ENCODE peak calls at places on chromosomes 2 and 18, in six cellular contexts. One of them, this sample, is unnamed.

GRCh38 chr2:167147254-167147941 is 259.1 kb downstream of the XIRP2 start:
- DNase-seq in mucosa of descending colon: no peak
- DNase-seq in astrocyte of the spinal cord: no peak
- DNase-seq in GM12865: no peak
- DNase-seq in body of pancreas: peak
- DNase-seq in psoas muscle: no peak
- DNase-seq in this sample: no peak

GRCh38 chr2:73033766-73034381 is 37.6 kb downstream of the SFXN5 start:
- DNase-seq in mucosa of descending colon: no peak
- DNase-seq in astrocyte of the spinal cord: no peak
- DNase-seq in GM12865: no peak
- DNase-seq in body of pancreas: peak
- DNase-seq in psoas muscle: no peak
- DNase-seq in this sample: no peak

GRCh38 chr2:37566517-37566961 is 104.9 kb downstream of the CDC42EP3 start:
- DNase-seq in mucosa of descending colon: no peak
- DNase-seq in astrocyte of the spinal cord: peak
- DNase-seq in GM12865: no peak
- DNase-seq in body of pancreas: no peak
- DNase-seq in psoas muscle: peak
- DNase-seq in this sample: no peak

GRCh38 chr18:9827211-9827855 is 58.4 kb upstream of the TXNDC2 start:
- DNase-seq in mucosa of descending colon: no peak
- DNase-seq in astrocyte of the spinal cord: no peak
- DNase-seq in GM12865: no peak
- DNase-seq in body of pancreas: no peak
- DNase-seq in psoas muscle: no peak
- DNase-seq in this sample: peak

GRCh38 chr2:226717719-226718118 is 81.9 kb downstream of the IRS1 start:
- DNase-seq in mucosa of descending colon: no peak
- DNase-seq in astrocyte of the spinal cord: no peak
- DNase-seq in GM12865: no peak
- DNase-seq in body of pancreas: no peak
- DNase-seq in psoas muscle: no peak
- DNase-seq in this sample: no peak

GRCh38 chr2:167440382-167440781 is 552.1 kb downstream of the XIRP2 start:
- DNase-seq in mucosa of descending colon: no peak
- DNase-seq in astrocyte of the spinal cord: no peak
- DNase-seq in GM12865: no peak
- DNase-seq in body of pancreas: no peak
- DNase-seq in psoas muscle: no peak
- DNase-seq in this sample: no peak

GRCh38 chr2:19575618-19576017 is 217.2 kb upstream of the OSR1 start:
- DNase-seq in mucosa of descending colon: no peak
- DNase-seq in astrocyte of the spinal cord: peak
- DNase-seq in GM12865: no peak
- DNase-seq in body of pancreas: no peak
- DNase-seq in psoas muscle: no peak
- DNase-seq in this sample: no peak

GRCh38 chr18:10927980-10928605 is 221.3 kb downstream of the PIEZO2 start:
- DNase-seq in mucosa of descending colon: no peak
- DNase-seq in astrocyte of the spinal cord: peak
- DNase-seq in GM12865: peak
- DNase-seq in body of pancreas: no peak
- DNase-seq in psoas muscle: no peak
- DNase-seq in this sample: no peak

GRCh38 chr2:174183076-174183475 is 65.3 kb downstream of the OLA1 start:
- DNase-seq in mucosa of descending colon: no peak
- DNase-seq in astrocyte of the spinal cord: no peak
- DNase-seq in GM12865: no peak
- DNase-seq in body of pancreas: no peak
- DNase-seq in psoas muscle: no peak
- DNase-seq in this sample: no peak

GRCh38 chr2:6820236-6820635 is 45.5 kb downstream of the CMPK2 start:
- DNase-seq in mucosa of descending colon: no peak
- DNase-seq in astrocyte of the spinal cord: no peak
- DNase-seq in GM12865: no peak
- DNase-seq in body of pancreas: no peak
- DNase-seq in psoas muscle: no peak
- DNase-seq in this sample: no peak

GRCh38 chr18:13110559-13110958 is 108.0 kb upstream of the LDLRAD4 start:
- DNase-seq in mucosa of descending colon: no peak
- DNase-seq in astrocyte of the spinal cord: no peak
- DNase-seq in GM12865: no peak
- DNase-seq in body of pancreas: peak
- DNase-seq in psoas muscle: no peak
- DNase-seq in this sample: no peak

GRCh38 chr2:43154685-43155084 is 71.7 kb downstream of the ZFP36L2 start:
- DNase-seq in mucosa of descending colon: peak
- DNase-seq in astrocyte of the spinal cord: no peak
- DNase-seq in GM12865: no peak
- DNase-seq in body of pancreas: no peak
- DNase-seq in psoas muscle: no peak
- DNase-seq in this sample: no peak

GRCh38 chr2:205073433-205074020 is 528.3 kb downstream of the PARD3B start:
- DNase-seq in mucosa of descending colon: no peak
- DNase-seq in astrocyte of the spinal cord: no peak
- DNase-seq in GM12865: no peak
- DNase-seq in body of pancreas: no peak
- DNase-seq in psoas muscle: no peak
- DNase-seq in this sample: no peak

GRCh38 chr2:185567196-185567595 is 171.4 kb upstream of the FSIP2 start:
- DNase-seq in mucosa of descending colon: no peak
- DNase-seq in astrocyte of the spinal cord: no peak
- DNase-seq in GM12865: no peak
- DNase-seq in body of pancreas: no peak
- DNase-seq in psoas muscle: no peak
- DNase-seq in this sample: no peak

GRCh38 chr2:130345611-130346010 is 2.9 kb downstream of the IMP4 start:
- DNase-seq in mucosa of descending colon: no peak
- DNase-seq in astrocyte of the spinal cord: no peak
- DNase-seq in GM12865: no peak
- DNase-seq in body of pancreas: no peak
- DNase-seq in psoas muscle: no peak
- DNase-seq in this sample: no peak

GRCh38 chr2:109663721-109664120 is 49.6 kb downstream of the SOWAHC start:
- DNase-seq in mucosa of descending colon: peak
- DNase-seq in astrocyte of the spinal cord: peak
- DNase-seq in GM12865: no peak
- DNase-seq in body of pancreas: peak
- DNase-seq in psoas muscle: peak
- DNase-seq in this sample: peak

GRCh38 chr2:201484805-201485204 is 33.3 kb downstream of the STRADB start:
- DNase-seq in mucosa of descending colon: no peak
- DNase-seq in astrocyte of the spinal cord: no peak
- DNase-seq in GM12865: no peak
- DNase-seq in body of pancreas: no peak
- DNase-seq in psoas muscle: no peak
- DNase-seq in this sample: no peak

GRCh38 chr2:161426788-161427412 is 10.8 kb downstream of the TBR1 start:
- DNase-seq in mucosa of descending colon: peak
- DNase-seq in astrocyte of the spinal cord: peak
- DNase-seq in GM12865: no peak
- DNase-seq in body of pancreas: no peak
- DNase-seq in psoas muscle: no peak
- DNase-seq in this sample: no peak

GRCh38 chr2:17894005-17894404 is 15.5 kb downstream of the KCNS3 start:
- DNase-seq in mucosa of descending colon: no peak
- DNase-seq in astrocyte of the spinal cord: no peak
- DNase-seq in GM12865: no peak
- DNase-seq in body of pancreas: no peak
- DNase-seq in psoas muscle: no peak
- DNase-seq in this sample: no peak

GRCh38 chr18:7545734-7546133 is 21.4 kb upstream of the PTPRM start:
- DNase-seq in mucosa of descending colon: no peak
- DNase-seq in astrocyte of the spinal cord: no peak
- DNase-seq in GM12865: no peak
- DNase-seq in body of pancreas: no peak
- DNase-seq in psoas muscle: no peak
- DNase-seq in this sample: no peak

DNA sequence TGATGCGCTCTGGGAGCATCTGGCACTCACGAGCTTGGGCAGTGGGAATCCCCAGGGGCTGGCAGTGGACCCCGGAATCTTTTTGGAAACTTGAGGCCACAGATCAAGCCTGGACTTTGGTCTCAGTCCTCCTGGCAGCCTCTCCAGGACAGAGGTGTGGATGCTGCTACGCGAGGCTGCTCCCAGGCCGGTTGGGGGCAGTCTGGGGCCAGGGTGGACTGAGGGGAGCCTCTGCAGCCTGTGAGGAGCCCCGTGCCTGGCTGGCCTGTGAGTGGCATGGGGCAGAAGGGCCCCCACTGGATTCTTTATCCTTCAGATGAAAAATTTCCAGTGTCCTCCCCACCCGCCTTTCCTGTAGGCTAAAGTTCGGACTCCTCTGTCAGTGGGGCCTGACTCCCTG is 12.7 kb upstream of the DES start:
- DNase-seq in mucosa of descending colon: no peak
- DNase-seq in astrocyte of the spinal cord: no peak
- DNase-seq in GM12865: no peak
- DNase-seq in body of pancreas: no peak
- DNase-seq in psoas muscle: peak
- DNase-seq in this sample: no peak
- TF ChIP-seq CTCF in mucosa of descending colon: no peak
- TF ChIP-seq CTCF in astrocyte of the spinal cord: peak
- TF ChIP-seq CTCF in GM12865: no peak
- TF ChIP-seq CTCF in body of pancreas: no peak
- TF ChIP-seq CTCF in psoas muscle: peak
- TF ChIP-seq CTCF in this sample: no peak

GRCh38 chr2:66683599-66683998 is 248.7 kb downstream of the MEIS1 start:
- DNase-seq in mucosa of descending colon: peak
- DNase-seq in astrocyte of the spinal cord: no peak
- DNase-seq in GM12865: no peak
- DNase-seq in body of pancreas: peak
- DNase-seq in psoas muscle: no peak
- DNase-seq in this sample: no peak

GRCh38 chr2:66683068-66683467 is 248.1 kb downstream of the MEIS1 start:
- DNase-seq in mucosa of descending colon: no peak
- DNase-seq in astrocyte of the spinal cord: no peak
- DNase-seq in GM12865: no peak
- DNase-seq in body of pancreas: peak
- DNase-seq in psoas muscle: no peak
- DNase-seq in this sample: no peak

GRCh38 chr2:66679422-66679821 is 244.5 kb downstream of the MEIS1 start:
- DNase-seq in mucosa of descending colon: no peak
- DNase-seq in astrocyte of the spinal cord: no peak
- DNase-seq in GM12865: no peak
- DNase-seq in body of pancreas: no peak
- DNase-seq in psoas muscle: no peak
- DNase-seq in this sample: no peak

GRCh38 chr2:66684289-66684688 is 249.4 kb downstream of the MEIS1 start:
- DNase-seq in mucosa of descending colon: no peak
- DNase-seq in astrocyte of the spinal cord: no peak
- DNase-seq in GM12865: no peak
- DNase-seq in body of pancreas: no peak
- DNase-seq in psoas muscle: no peak
- DNase-seq in this sample: no peak

DNA sequence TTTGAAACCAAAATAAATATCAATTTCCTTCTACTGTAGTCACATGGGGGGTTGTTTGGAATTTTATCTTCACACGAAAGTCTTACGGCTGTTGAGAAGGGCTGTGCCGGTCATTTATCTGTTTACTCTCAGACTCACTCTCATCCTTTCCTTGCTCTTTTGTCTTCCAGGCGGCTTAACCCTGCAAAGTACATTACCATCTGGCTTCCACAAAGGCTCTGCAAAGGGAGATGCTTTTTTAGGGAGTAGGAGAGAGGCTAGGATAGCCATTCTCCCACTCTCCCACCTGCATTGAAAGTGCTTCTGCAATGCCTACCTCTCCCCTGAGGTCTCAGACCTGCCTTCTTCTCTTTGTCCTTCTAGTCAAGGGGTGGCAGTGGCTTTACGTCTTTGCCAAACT is 247.6 kb downstream of the MEIS1 start:
- DNase-seq in mucosa of descending colon: no peak
- DNase-seq in astrocyte of the spinal cord: no peak
- DNase-seq in GM12865: no peak
- DNase-seq in body of pancreas: no peak
- DNase-seq in psoas muscle: no peak
- DNase-seq in this sample: no peak
- TF ChIP-seq CTCF in mucosa of descending colon: no peak
- TF ChIP-seq CTCF in astrocyte of the spinal cord: no peak
- TF ChIP-seq CTCF in GM12865: no peak
- TF ChIP-seq CTCF in body of pancreas: no peak
- TF ChIP-seq CTCF in psoas muscle: no peak
- TF ChIP-seq CTCF in this sample: no peak

GRCh38 chr2:24022975-24023575 is 13.2 kb downstream of the MFSD2B start:
- DNase-seq in mucosa of descending colon: no peak
- DNase-seq in astrocyte of the spinal cord: no peak
- DNase-seq in GM12865: no peak
- DNase-seq in body of pancreas: no peak
- DNase-seq in psoas muscle: no peak
- DNase-seq in this sample: no peak

GRCh38 chr2:24022324-24022974 is 12.6 kb downstream of the MFSD2B start:
- DNase-seq in mucosa of descending colon: no peak
- DNase-seq in astrocyte of the spinal cord: no peak
- DNase-seq in GM12865: no peak
- DNase-seq in body of pancreas: no peak
- DNase-seq in psoas muscle: no peak
- DNase-seq in this sample: no peak

GRCh38 chr2:24025264-24025663 is 15.4 kb downstream of the MFSD2B start:
- DNase-seq in mucosa of descending colon: no peak
- DNase-seq in astrocyte of the spinal cord: no peak
- DNase-seq in GM12865: no peak
- DNase-seq in body of pancreas: no peak
- DNase-seq in psoas muscle: no peak
- DNase-seq in this sample: no peak

GRCh38 chr2:24026233-24026632 is 16.3 kb downstream of the MFSD2B start:
- DNase-seq in mucosa of descending colon: no peak
- DNase-seq in astrocyte of the spinal cord: no peak
- DNase-seq in GM12865: no peak
- DNase-seq in body of pancreas: no peak
- DNase-seq in psoas muscle: no peak
- DNase-seq in this sample: no peak

GRCh38 chr2:24024018-24024417 is 14.1 kb downstream of the MFSD2B start:
- DNase-seq in mucosa of descending colon: no peak
- DNase-seq in astrocyte of the spinal cord: peak
- DNase-seq in GM12865: no peak
- DNase-seq in body of pancreas: no peak
- DNase-seq in psoas muscle: no peak
- DNase-seq in this sample: no peak
- TF ChIP-seq CTCF in mucosa of descending colon: no peak
- TF ChIP-seq CTCF in astrocyte of the spinal cord: peak
- TF ChIP-seq CTCF in GM12865: no peak
- TF ChIP-seq CTCF in body of pancreas: no peak
- TF ChIP-seq CTCF in psoas muscle: no peak
- TF ChIP-seq CTCF in this sample: no peak

DNA sequence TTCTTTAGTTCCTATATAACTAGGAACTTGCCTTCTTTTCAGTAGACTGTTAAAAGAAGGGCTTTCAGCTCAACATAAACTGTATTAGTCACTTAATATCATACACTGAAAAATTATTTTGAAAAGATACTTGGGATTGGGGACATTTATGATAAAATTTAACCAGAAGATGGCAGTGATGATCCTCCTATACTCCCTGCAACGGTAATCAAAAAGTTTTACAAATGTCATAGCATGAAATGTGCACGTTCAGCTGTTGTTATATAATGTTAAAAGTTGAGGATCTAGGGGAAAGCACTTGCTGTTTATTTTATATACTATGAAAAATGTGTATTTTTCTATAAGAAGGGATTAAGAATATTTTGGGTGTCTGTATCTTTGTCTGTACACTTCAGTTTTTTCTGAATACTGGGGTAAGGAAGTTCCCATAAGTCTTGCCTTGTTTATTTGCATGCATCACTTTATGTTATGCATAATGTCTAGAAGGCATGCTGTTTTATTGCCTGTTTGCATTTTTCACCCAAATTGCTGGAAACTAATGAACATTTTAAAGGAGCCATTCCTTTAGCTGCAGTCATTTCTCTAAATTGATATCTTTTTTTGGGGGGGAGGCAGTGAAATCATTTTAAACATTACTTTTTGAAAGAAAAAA is 19.0 kb downstream of the DYNC1I2 start:
- DNase-seq in mucosa of descending colon: no peak
- DNase-seq in astrocyte of the spinal cord: peak
- DNase-seq in GM12865: peak
- DNase-seq in body of pancreas: no peak
- DNase-seq in psoas muscle: no peak
- DNase-seq in this sample: no peak
- TF ChIP-seq CTCF in mucosa of descending colon: no peak
- TF ChIP-seq CTCF in astrocyte of the spinal cord: peak
- TF ChIP-seq CTCF in GM12865: no peak
- TF ChIP-seq CTCF in body of pancreas: no peak
- TF ChIP-seq CTCF in psoas muscle: peak
- TF ChIP-seq CTCF in this sample: peak